ENCODE peak calls at places on chromosomes 16 and 17, in four cellular contexts. P is WTC11, S is K562, L is HepG2. I is an unnamed sample.
A peak's percentile ranks its signal among the peaks of the same experiment; 100 is the strongest.

GRCh38 chr17:66580178-66580577 is 254.7 kb upstream of the CACNG5 start:
- DNase-seq in P (peak; percentile 28), S (no peak), L (peak; percentile 40), I (no peak)

GRCh38 chr17:74159226-74159840 is 44.1 kb upstream of the RPL38 start:
- DNase-seq in P (no peak), S (no peak), L (no peak), I (no peak)

GRCh38 chr17:27754549-27754948 is 45.8 kb downstream of the NOS2 start:
- DNase-seq in P (no peak), S (no peak), L (no peak), I (no peak)

GRCh38 chr17:14307560-14308024 is 6.7 kb downstream of the HS3ST3B1 start:
- DNase-seq in P (no peak), S (no peak), L (peak; percentile 42), I (no peak)

GRCh38 chr16:56462064-56462796 is 10.9 kb downstream of the OGFOD1 start:
- DNase-seq in P (no peak), S (peak; percentile 27), L (no peak), I (no peak)

GRCh38 chr17:2271985-2272702 is 31.4 kb downstream of the SMG6 start:
- DNase-seq in P (no peak), S (no peak), L (no peak), I (no peak)

GRCh38 chr17:40560592-40561293 is 4.5 kb downstream of the CCR7 start:
- DNase-seq in P (peak; percentile 4), S (peak; percentile 61), L (no peak), I (no peak)

GRCh38 chr17:46763416-46763815 is 55.1 kb downstream of the WNT3 start:
- DNase-seq in P (no peak), S (no peak), L (no peak), I (no peak)

GRCh38 chr17:2366747-2367494 is 29.6 kb downstream of the SGSM2 start:
- DNase-seq in P (peak; percentile 72), S (peak; percentile 32), L (no peak), I (peak; percentile 60)

GRCh38 chr17:62653831-62654829 is 26.7 kb downstream of the MRC2 start:
- DNase-seq in P (peak; percentile 16), S (peak; percentile 43), L (no peak), I (no peak)

GRCh38 chr17:1557355-1558095 is 5.1 kb downstream of the PITPNA start:
- DNase-seq in P (no peak), S (no peak), L (no peak), I (no peak)

GRCh38 chr17:527247-527646 is 174.6 kb upstream of the RPH3AL start:
- DNase-seq in P (no peak), S (no peak), L (no peak), I (no peak)

GRCh38 chr16:67748791-67749282 is 29.7 kb upstream of the GFOD2 start:
- DNase-seq in P (no peak), S (no peak), L (no peak), I (no peak)

GRCh38 chr17:72266099-72266852 is 145.5 kb downstream of the SOX9 start:
- DNase-seq in P (no peak), S (no peak), L (no peak), I (no peak)

GRCh38 chr17:10357768-10358167 is 15.0 kb downstream of the MYH13 start:
- DNase-seq in P (peak; percentile 72), S (peak; percentile 59), L (no peak), I (peak; percentile 39)

GRCh38 chr16:57245472-57246113 is 534 bp downstream of the ARL2BP start:
- DNase-seq in P (peak; percentile 30), S (no peak), L (no peak), I (peak; percentile 43)

GRCh38 chr16:87075319-87075860 is 241.8 kb downstream of the C16orf95 start:
- DNase-seq in P (no peak), S (no peak), L (no peak), I (no peak)

GRCh38 chr17:62093188-62094155 is 28.4 kb upstream of the MED13 start:
- DNase-seq in P (no peak), S (no peak), L (peak; percentile 36), I (no peak)

GRCh38 chr17:14057591-14057990 is 11.7 kb upstream of the COX10 start:
- DNase-seq in P (no peak), S (no peak), L (no peak), I (no peak)

GRCh38 chr17:74801896-74802295 is 25.8 kb upstream of the NAT9 start:
- DNase-seq in P (no peak), S (no peak), L (no peak), I (no peak)

GRCh38 chr17:41919165-41919817 is 540 bp upstream of the ACLY start:
- DNase-seq in P (peak; percentile 67), S (peak; percentile 73), L (peak; percentile 65), I (no peak)

GRCh38 chr17:19331134-19331533 is 31.4 kb downstream of the B9D1 start:
- DNase-seq in P (no peak), S (no peak), L (no peak), I (no peak)

GRCh38 chr17:35514561-35514960 is 22.9 kb downstream of the SLFN12L start:
- DNase-seq in P (no peak), S (no peak), L (no peak), I (no peak)

GRCh38 chr17:16938496-16939270 is 33.2 kb downstream of the TNFRSF13B start:
- DNase-seq in P (peak; percentile 7), S (no peak), L (no peak), I (no peak)

GRCh38 chr17:42346473-42346872 is 41.8 kb downstream of the STAT3 start:
- DNase-seq in P (no peak), S (no peak), L (no peak), I (no peak)

GRCh38 chr17:41539071-41539492 is 11.0 kb upstream of the KRT19 start:
- DNase-seq in P (no peak), S (no peak), L (peak; percentile 76), I (no peak)

GRCh38 chr17:57501016-57501415 is 244.1 kb downstream of the CCDC182 start:
- DNase-seq in P (no peak), S (no peak), L (no peak), I (no peak)

GRCh38 chr17:75637561-75637960 is 4.3 kb downstream of the SMIM5 start:
- DNase-seq in P (no peak), S (no peak), L (no peak), I (no peak)

GRCh38 chr16:12498077-12498476 is 305.6 kb downstream of the CPPED1 start:
- DNase-seq in P (no peak), S (no peak), L (no peak), I (no peak)

GRCh38 chr16:2450535-2450934 is 9.4 kb upstream of the TEDC2 start:
- DNase-seq in P (no peak), S (no peak), L (no peak), I (no peak)

GRCh38 chr17:51860934-51861561 is 297.5 kb downstream of the CA10 start:
- DNase-seq in P (peak; percentile 60), S (peak; percentile 32), L (peak; percentile 44), I (peak; percentile 43)

GRCh38 chr16:19354371-19354770 is 63.3 kb upstream of the TMC5 start:
- DNase-seq in P (no peak), S (no peak), L (no peak), I (no peak)

GRCh38 chr16:85557083-85557975 is 55.8 kb upstream of the GSE1 start:
- DNase-seq in P (no peak), S (peak; percentile 71), L (peak; percentile 75), I (peak; percentile 49)

GRCh38 chr17:22510504-22510903 is 818.2 kb downstream of the KCNJ18 start:
- DNase-seq in P (no peak), S (no peak), L (no peak), I (no peak)

GRCh38 chr17:14048169-14048568 is 21.1 kb upstream of the COX10 start:
- DNase-seq in P (peak; percentile 29), S (peak; percentile 33), L (no peak), I (peak; percentile 54)

GRCh38 chr16:84449156-84450140 is 55.0 kb downstream of the MEAK7 start:
- DNase-seq in P (no peak), S (no peak), L (no peak), I (no peak)

GRCh38 chr16:48054881-48055601 is 100.8 kb downstream of the ABCC12 start:
- DNase-seq in P (peak; percentile 66), S (peak; percentile 37), L (peak; percentile 35), I (peak; percentile 70)
- TF ChIP-seq ELF4 in P (no peak), S (no peak), L (no peak), I (no peak)

DNA sequence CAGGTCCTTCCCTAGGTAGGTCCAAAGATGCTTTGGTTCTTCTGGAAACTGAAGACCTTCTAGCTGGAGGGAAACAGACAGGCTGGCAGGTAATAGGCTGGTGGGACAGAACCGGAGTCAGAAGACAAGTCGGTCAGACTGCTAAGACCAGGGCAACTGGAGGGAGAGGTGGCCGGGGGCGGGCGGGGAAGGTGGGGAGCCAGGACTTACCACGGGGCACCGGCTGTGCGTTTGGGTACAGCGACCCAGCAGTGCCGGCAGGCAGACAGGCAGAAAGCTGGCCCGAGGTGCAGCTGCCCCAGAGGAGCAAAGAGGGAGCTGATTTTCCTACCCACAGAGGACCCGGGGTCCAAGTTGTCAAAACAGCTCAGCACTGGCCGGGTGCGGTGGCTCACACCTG is 575 bp downstream of the SLC52A1 start:
- DNase-seq in P (no peak), S (no peak), L (no peak), I (no peak)
- TF ChIP-seq SP1 in P (no peak), S (no peak), L (no peak), I (no peak)

DNA sequence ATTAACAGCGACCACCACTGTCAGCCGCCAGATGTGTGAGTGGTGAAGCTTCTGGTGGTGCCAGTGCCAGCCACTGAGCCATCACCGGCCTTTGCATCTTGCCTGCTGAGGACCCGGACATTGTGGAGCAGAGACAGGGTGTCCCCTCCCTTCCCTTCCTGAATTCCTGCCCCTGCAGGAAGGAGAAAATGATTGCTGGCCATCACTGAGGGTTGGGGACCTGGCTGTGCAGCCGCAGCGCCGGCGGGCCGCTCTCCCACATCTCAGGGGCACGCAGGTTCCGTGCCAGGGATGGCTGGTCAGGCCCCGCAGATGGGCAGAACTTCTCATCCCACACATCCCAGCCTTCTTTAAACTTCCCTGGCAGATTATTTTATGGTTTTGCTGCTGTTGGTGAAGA is 56.5 kb downstream of the RPTOR start:
- DNase-seq in P (no peak), S (no peak), L (no peak), I (no peak)
- TF ChIP-seq ELF4 in P (no peak), S (no peak), L (no peak), I (no peak)

GRCh38 chr16:49453983-49454382 is 80.4 kb downstream of the C16orf78 start:
- DNase-seq in P (no peak), S (peak; percentile 80), L (no peak), I (no peak)

GRCh38 chr16:49453001-49453400 is 79.4 kb downstream of the C16orf78 start:
- DNase-seq in P (no peak), S (no peak), L (no peak), I (no peak)

GRCh38 chr16:49454426-49455180 is 81.0 kb downstream of the C16orf78 start:
- DNase-seq in P (no peak), S (no peak), L (no peak), I (no peak)

GRCh38 chr16:49452108-49452507 is 78.5 kb downstream of the C16orf78 start:
- DNase-seq in P (no peak), S (no peak), L (no peak), I (no peak)

DNA sequence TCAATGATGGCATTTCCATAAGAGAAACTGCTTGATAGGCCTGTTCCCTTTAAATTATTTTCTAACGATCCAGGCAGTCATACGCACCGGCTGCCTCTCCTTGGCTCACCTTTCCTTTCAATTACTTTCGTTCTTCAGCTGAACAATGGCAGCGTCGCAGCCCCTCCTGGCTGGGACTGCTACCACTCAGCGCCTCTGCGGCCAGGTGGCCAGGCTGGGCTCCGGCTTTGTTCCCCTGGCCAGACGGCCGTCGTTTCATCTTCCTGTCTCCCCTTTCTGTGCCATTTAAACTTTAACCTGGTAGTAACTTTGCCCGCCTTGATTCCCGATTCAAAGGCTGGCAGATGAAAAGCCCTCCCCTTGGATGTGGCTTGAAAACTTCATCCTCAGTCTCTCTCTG is 79.0 kb downstream of the C16orf78 start:
- DNase-seq in P (peak; percentile 39), S (no peak), L (no peak), I (no peak)
- TF ChIP-seq SP1 in P (no peak), S (no peak), L (no peak), I (no peak)

GRCh38 chr16:52141871-52142270 is 405.1 kb downstream of the TOX3 start:
- DNase-seq in P (no peak), S (no peak), L (no peak), I (no peak)
- TF ChIP-seq ELF4 in P (no peak), S (no peak), L (no peak), I (no peak)